ENCODE peak calls at places on chromosomes 5 and 9, in seven cellular contexts. One of them, this sample, is unnamed.

GRCh38 chr5:80245986-80246781 is 9.7 kb downstream of the SERINC5 start:
- ATAC-seq in left cardiac atrium: peak; percentile 36
- ATAC-seq in upper lobe of right lung: no peak
- ATAC-seq in HCT116: no peak
- ATAC-seq in RWPE2: no peak
- ATAC-seq in natural killer cell: no peak
- ATAC-seq in left ventricle myocardium superior: peak; percentile 69
- ATAC-seq in this sample: no peak

GRCh38 chr9:82275531-82275930 is 287.0 kb downstream of the SPATA31D1 start:
- ATAC-seq in upper lobe of right lung: no peak
- ATAC-seq in left ventricle myocardium superior: no peak
- ATAC-seq in HCT116: no peak
- ATAC-seq in RWPE2: no peak
- ATAC-seq in natural killer cell: no peak
- ATAC-seq in left cardiac atrium: no peak
- ATAC-seq in this sample: no peak

GRCh38 chr9:107242073-107243063 is 40.7 kb upstream of the RAD23B start:
- ATAC-seq in RWPE2: no peak
- ATAC-seq in upper lobe of right lung: no peak
- ATAC-seq in left ventricle myocardium superior: no peak
- ATAC-seq in HCT116: no peak
- ATAC-seq in left cardiac atrium: no peak
- ATAC-seq in natural killer cell: no peak
- ATAC-seq in this sample: no peak

GRCh38 chr5:569358-569867 is 42.7 kb upstream of the CEP72 start:
- ATAC-seq in left ventricle myocardium superior: no peak
- ATAC-seq in natural killer cell: no peak
- ATAC-seq in HCT116: no peak
- ATAC-seq in RWPE2: no peak
- ATAC-seq in left cardiac atrium: no peak
- ATAC-seq in upper lobe of right lung: no peak
- ATAC-seq in this sample: no peak

GRCh38 chr5:62536232-62536631 is 42.4 kb upstream of the LRRC70 start:
- ATAC-seq in RWPE2: no peak
- ATAC-seq in upper lobe of right lung: no peak
- ATAC-seq in left ventricle myocardium superior: no peak
- ATAC-seq in HCT116: no peak
- ATAC-seq in left cardiac atrium: no peak
- ATAC-seq in natural killer cell: no peak
- ATAC-seq in this sample: no peak

GRCh38 chr9:113589890-113590289 is 126.4 kb downstream of the RGS3 start:
- ATAC-seq in RWPE2: no peak
- ATAC-seq in HCT116: no peak
- ATAC-seq in upper lobe of right lung: no peak
- ATAC-seq in left cardiac atrium: no peak
- ATAC-seq in left ventricle myocardium superior: no peak
- ATAC-seq in natural killer cell: peak; percentile 36
- ATAC-seq in this sample: no peak

GRCh38 chr5:34736445-34737119 is 80.5 kb downstream of the RAI14 start:
- ATAC-seq in RWPE2: peak; percentile 63
- ATAC-seq in left cardiac atrium: no peak
- ATAC-seq in natural killer cell: no peak
- ATAC-seq in HCT116: peak; percentile 70
- ATAC-seq in upper lobe of right lung: peak; percentile 61
- ATAC-seq in left ventricle myocardium superior: no peak
- ATAC-seq in this sample: no peak

GRCh38 chr5:819078-819477 is 31.7 kb downstream of the ZDHHC11 start:
- ATAC-seq in RWPE2: no peak
- ATAC-seq in upper lobe of right lung: peak; percentile 19
- ATAC-seq in natural killer cell: no peak
- ATAC-seq in HCT116: no peak
- ATAC-seq in left cardiac atrium: no peak
- ATAC-seq in left ventricle myocardium superior: no peak
- ATAC-seq in this sample: peak; percentile 2

GRCh38 chr5:178576591-178577351 is 13.4 kb downstream of the COL23A1 start:
- ATAC-seq in RWPE2: no peak
- ATAC-seq in upper lobe of right lung: peak; percentile 28
- ATAC-seq in HCT116: no peak
- ATAC-seq in left cardiac atrium: peak; percentile 74
- ATAC-seq in left ventricle myocardium superior: peak; percentile 65
- ATAC-seq in natural killer cell: no peak
- ATAC-seq in this sample: peak; percentile 54

GRCh38 chr5:32916648-32917047 is 205.5 kb downstream of the NPR3 start:
- ATAC-seq in upper lobe of right lung: peak; percentile 70
- ATAC-seq in left ventricle myocardium superior: peak; percentile 60
- ATAC-seq in HCT116: peak; percentile 96
- ATAC-seq in left cardiac atrium: no peak
- ATAC-seq in natural killer cell: no peak
- ATAC-seq in RWPE2: peak; percentile 84
- ATAC-seq in this sample: no peak

GRCh38 chr5:1842026-1842819 is 40.5 kb downstream of the IRX4 start:
- ATAC-seq in left cardiac atrium: no peak
- ATAC-seq in left ventricle myocardium superior: no peak
- ATAC-seq in RWPE2: peak; percentile 19
- ATAC-seq in upper lobe of right lung: no peak
- ATAC-seq in HCT116: no peak
- ATAC-seq in natural killer cell: no peak
- ATAC-seq in this sample: no peak

GRCh38 chr9:6171667-6172066 is 43.9 kb upstream of the IL33 start:
- ATAC-seq in HCT116: no peak
- ATAC-seq in left cardiac atrium: no peak
- ATAC-seq in natural killer cell: no peak
- ATAC-seq in left ventricle myocardium superior: no peak
- ATAC-seq in upper lobe of right lung: no peak
- ATAC-seq in RWPE2: no peak
- ATAC-seq in this sample: no peak

GRCh38 chr9:22237497-22238363 is 208.9 kb upstream of the DMRTA1 start:
- ATAC-seq in natural killer cell: no peak
- ATAC-seq in left cardiac atrium: no peak
- ATAC-seq in left ventricle myocardium superior: no peak
- ATAC-seq in HCT116: peak; percentile 90
- ATAC-seq in RWPE2: peak; percentile 95
- ATAC-seq in upper lobe of right lung: no peak
- ATAC-seq in this sample: no peak

GRCh38 chr5:42487821-42488220 is 64.6 kb downstream of the GHR start:
- ATAC-seq in upper lobe of right lung: no peak
- ATAC-seq in natural killer cell: no peak
- ATAC-seq in HCT116: no peak
- ATAC-seq in left cardiac atrium: no peak
- ATAC-seq in RWPE2: no peak
- ATAC-seq in left ventricle myocardium superior: no peak
- ATAC-seq in this sample: no peak

GRCh38 chr9:72790934-72791333 is 161.9 kb downstream of the ALDH1A1 start:
- ATAC-seq in RWPE2: no peak
- ATAC-seq in left ventricle myocardium superior: no peak
- ATAC-seq in natural killer cell: no peak
- ATAC-seq in left cardiac atrium: no peak
- ATAC-seq in HCT116: no peak
- ATAC-seq in upper lobe of right lung: no peak
- ATAC-seq in this sample: no peak